ENCODE peak calls at places on chromosome 6, in seven cellular contexts. K is IMR-90, H is foreskin fibroblast, B is tibial artery, M is A549, P is hepatocyte, L is heart right ventricle. Y is an unnamed sample.

GRCh38 chr6:31158863-31159855 is 770 bp downstream of the TCF19 start:
- DNase-seq in K (no peak), H (peak), B (no peak), M (no peak), P (no peak), L (no peak), Y (no peak)

GRCh38 chr6:31070711-31071197 is 41.6 kb downstream of the C6orf15 start:
- DNase-seq in K (peak), H (peak), B (no peak), M (peak), P (peak), L (peak), Y (peak)

GRCh38 chr6:28597217-28597835 is 71.6 kb downstream of the GPX5 start:
- DNase-seq in K (peak), H (peak), B (no peak), M (peak), P (peak), L (no peak), Y (peak)

GRCh38 chr6:156434049-156434794 is 343.0 kb upstream of the ARID1B start:
- DNase-seq in K (no peak), H (no peak), B (no peak), M (no peak), P (no peak), L (no peak), Y (no peak)

GRCh38 chr6:148829415-148830101 is 82.7 kb downstream of the UST start:
- DNase-seq in K (peak), H (peak), B (no peak), M (no peak), P (no peak), L (no peak), Y (no peak)

GRCh38 chr6:53718597-53719460 is 53.3 kb upstream of the KLHL31 start:
- DNase-seq in K (peak), H (peak), B (peak), M (peak), P (peak), L (peak), Y (peak)

GRCh38 chr6:158170656-158171081 is 2.5 kb downstream of the GTF2H5 start:
- DNase-seq in K (peak), H (peak), B (no peak), M (no peak), P (peak), L (no peak), Y (peak)

GRCh38 chr6:40342674-40343230 is 244.4 kb downstream of the LRFN2 start:
- DNase-seq in K (no peak), H (no peak), B (no peak), M (no peak), P (no peak), L (no peak), Y (no peak)

GRCh38 chr6:10808376-10808775 is 30.0 kb downstream of the MAK start:
- DNase-seq in K (no peak), H (no peak), B (no peak), M (no peak), P (no peak), L (no peak), Y (no peak)

GRCh38 chr6:149895702-149896310 is 2.1 kb downstream of the RAET1E start:
- DNase-seq in K (peak), H (peak), B (peak), M (peak), P (no peak), L (peak), Y (peak)

GRCh38 chr6:149024361-149024760 is 277.5 kb downstream of the UST start:
- DNase-seq in K (no peak), H (no peak), B (no peak), M (no peak), P (no peak), L (no peak), Y (no peak)

GRCh38 chr6:139452176-139452876 is 77.9 kb upstream of the CITED2 start:
- DNase-seq in K (peak), H (peak), B (no peak), M (no peak), P (no peak), L (no peak), Y (peak)

GRCh38 chr6:106253194-106253593 is 72.4 kb downstream of the ATG5 start:
- DNase-seq in K (peak), H (peak), B (no peak), M (peak), P (no peak), L (no peak), Y (peak)

GRCh38 chr6:133964052-133964451 is 11.0 kb downstream of the TBPL1 start:
- DNase-seq in K (peak), H (peak), B (no peak), M (no peak), P (no peak), L (no peak), Y (peak)

GRCh38 chr6:46170357-46171289 is at the start of gene ENPP5:
- DNase-seq in K (no peak), H (peak), B (peak), M (no peak), P (peak), L (peak), Y (peak)

GRCh38 chr6:56259163-56259562 is 11.8 kb upstream of the COL21A1 start:
- DNase-seq in K (no peak), H (peak), B (no peak), M (no peak), P (no peak), L (no peak), Y (peak)

GRCh38 chr6:99092461-99092860 is 144.7 kb upstream of the FBXL4 start:
- DNase-seq in K (no peak), H (no peak), B (no peak), M (no peak), P (no peak), L (no peak), Y (no peak)
- H3K4me3 ChIP-seq in K (no peak), H (no peak), B (no peak), M (no peak), P (no peak), L (no peak), Y (no peak)

GRCh38 chr6:101397199-101397598 is 3.7 kb downstream of the GRIK2 start:
- DNase-seq in K (peak), H (peak), B (no peak), M (peak), P (no peak), L (no peak), Y (peak)
- TF ChIP-seq CTCF in K (peak), H (no peak), B (no peak), M (peak), P (no peak), L (no peak), Y (peak)

GRCh38 chr6:25404693-25405169 is 125.6 kb downstream of the CARMIL1 start:
- DNase-seq in K (no peak), H (no peak), B (no peak), M (no peak), P (no peak), L (no peak), Y (no peak)
- H3K4me3 ChIP-seq in K (no peak), H (no peak), B (no peak), M (no peak), P (no peak), L (no peak), Y (no peak)

GRCh38 chr6:154241570-154241969 is 115.0 kb downstream of the IPCEF1 start:
- DNase-seq in K (no peak), H (peak), B (no peak), M (no peak), P (no peak), L (no peak), Y (peak)
- TF ChIP-seq CTCF in K (no peak), H (no peak), B (no peak), M (no peak), P (no peak), L (no peak), Y (no peak)

DNA sequence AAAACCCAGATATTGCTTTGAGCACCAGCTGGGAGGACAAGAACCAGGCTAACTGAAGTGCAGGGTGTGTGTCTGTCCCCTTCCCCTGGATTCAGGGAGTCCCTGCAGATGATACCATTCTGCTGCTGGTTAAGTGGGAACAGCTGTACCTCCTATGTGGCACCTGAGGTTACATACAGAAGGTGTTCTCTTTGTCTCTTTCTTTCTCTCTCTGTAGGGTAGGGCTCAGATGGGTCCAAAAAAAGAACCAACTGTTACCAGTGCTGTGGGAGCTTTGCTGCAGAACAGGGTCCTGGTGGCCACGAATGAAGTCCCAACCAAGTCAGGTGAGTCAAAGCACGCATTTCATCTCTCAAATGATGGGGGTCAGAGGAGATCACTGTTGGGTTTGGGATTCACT is 38.6 kb downstream of the ZC2HC1B start:
- DNase-seq in K (no peak), H (no peak), B (no peak), M (no peak), P (no peak), L (no peak), Y (no peak)
- H3K4me3 ChIP-seq in K (no peak), H (no peak), B (no peak), M (no peak), P (no peak), L (no peak), Y (no peak)

GRCh38 chr6:2839982-2840793 is 1.5 kb downstream of the SERPINB1 start:
- DNase-seq in K (no peak), H (peak), B (no peak), M (no peak), P (no peak), L (no peak), Y (no peak)

GRCh38 chr6:2840794-2841061 is 935 bp downstream of the SERPINB1 start:
- DNase-seq in K (no peak), H (no peak), B (no peak), M (no peak), P (no peak), L (no peak), Y (no peak)

GRCh38 chr6:2842139-2842552 is 483 bp upstream of the SERPINB1 start:
- DNase-seq in K (no peak), H (no peak), B (no peak), M (no peak), P (no peak), L (no peak), Y (no peak)

GRCh38 chr6:2843138-2843740 is 1.6 kb upstream of the SERPINB1 start:
- DNase-seq in K (no peak), H (peak), B (no peak), M (no peak), P (no peak), L (no peak), Y (no peak)

DNA sequence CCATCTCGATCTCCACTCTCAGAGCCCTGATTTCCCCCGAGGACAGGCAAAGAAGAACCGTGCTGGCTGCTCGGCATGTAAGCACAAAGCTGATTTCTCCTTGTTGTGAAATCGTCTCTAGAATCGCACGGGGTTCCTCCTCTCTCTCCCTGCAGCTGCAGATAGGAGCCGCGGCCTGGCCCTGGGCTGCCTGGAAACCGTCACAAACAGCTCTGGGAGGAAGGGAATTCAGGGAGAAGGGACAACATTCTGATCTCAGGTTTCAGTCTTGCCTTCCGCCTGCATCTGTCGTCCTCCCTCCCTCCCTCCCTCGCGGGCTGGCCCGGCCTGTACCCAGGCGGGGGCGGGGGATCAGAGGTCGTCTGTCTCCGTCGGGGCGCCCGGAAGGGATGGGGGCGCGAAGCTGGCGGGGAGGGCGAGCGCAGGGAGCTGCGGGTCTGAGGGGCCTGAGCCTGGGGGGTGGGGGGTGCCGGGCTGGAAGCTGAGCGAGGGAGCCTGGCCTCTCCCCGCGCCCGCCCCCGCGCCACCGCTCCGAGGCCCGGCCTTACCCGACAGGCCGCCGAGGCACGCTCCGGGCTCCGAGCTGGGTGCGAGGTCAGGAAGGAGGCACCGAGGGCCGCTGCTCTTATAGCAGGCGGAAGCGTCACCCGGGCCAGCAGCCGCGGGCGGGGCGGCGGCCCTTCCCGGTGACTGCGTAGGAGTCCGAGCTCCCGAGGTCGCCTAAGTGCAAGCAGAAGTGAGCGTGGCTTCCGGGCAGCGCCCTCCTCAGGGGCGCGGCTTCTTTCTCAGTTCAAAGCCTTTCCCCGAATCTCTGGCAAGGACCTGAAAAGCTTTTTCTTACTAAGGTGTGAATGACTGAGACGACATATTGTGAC is at the start of gene SERPINB1:
- DNase-seq in K (peak), H (peak), B (peak), M (peak), P (peak), L (peak), Y (peak)
- TF ChIP-seq CTCF in K (no peak), H (no peak), B (no peak), M (no peak), P (peak), L (no peak), Y (peak)

GRCh38 chr6:18538315-18538714 is 151.2 kb downstream of the RNF144B start:
- DNase-seq in K (no peak), H (no peak), B (no peak), M (no peak), P (no peak), L (no peak), Y (no peak)

GRCh38 chr6:18545726-18546125 is 158.6 kb downstream of the RNF144B start:
- DNase-seq in K (no peak), H (peak), B (no peak), M (no peak), P (no peak), L (no peak), Y (peak)

GRCh38 chr6:18543061-18543460 is 155.9 kb downstream of the RNF144B start:
- DNase-seq in K (no peak), H (no peak), B (no peak), M (no peak), P (no peak), L (no peak), Y (no peak)
- H3K4me3 ChIP-seq in K (no peak), H (no peak), B (no peak), M (no peak), P (no peak), L (no peak), Y (no peak)

DNA sequence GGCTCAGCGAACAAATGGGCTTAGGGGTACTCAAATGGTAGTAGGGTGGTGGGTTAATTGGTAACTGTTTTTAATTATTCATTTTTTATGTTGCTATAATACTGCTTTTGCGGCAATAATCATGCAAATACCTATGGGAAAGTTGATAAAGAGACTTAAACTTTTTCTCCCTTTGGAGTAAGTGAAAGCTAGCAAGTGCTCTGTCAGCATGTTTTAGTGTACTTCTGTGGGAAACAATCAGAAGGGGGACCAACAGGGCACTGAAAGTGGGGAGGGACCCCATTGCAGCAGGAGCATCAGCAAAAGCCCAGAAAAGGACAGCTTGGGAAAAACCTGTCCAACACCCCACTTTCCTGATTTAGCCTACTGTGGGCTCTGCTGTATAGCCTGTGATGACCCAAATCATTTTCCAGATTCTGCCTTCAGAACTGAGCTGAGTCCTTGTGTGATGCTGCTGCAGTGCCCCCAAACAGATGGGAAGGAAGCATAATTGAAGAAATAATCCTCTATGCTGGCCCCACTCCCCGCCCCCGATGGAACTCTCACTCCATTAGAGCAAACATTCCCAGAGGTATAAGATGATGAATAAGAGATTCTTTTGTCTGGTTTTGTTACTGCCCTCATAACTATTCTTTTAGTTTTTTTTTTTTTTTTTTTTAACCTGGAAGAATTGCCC is 322.8 kb downstream of the CD83 start:
- DNase-seq in K (peak), H (peak), B (no peak), M (no peak), P (no peak), L (no peak), Y (no peak)
- TF ChIP-seq CTCF in K (no peak), H (no peak), B (no peak), M (no peak), P (no peak), L (no peak), Y (no peak)

Y was measured in choroid plexus epithelial cell.